ENCODE peak calls at places on chromosome 18, in five cellular contexts. E is ovary; U is right cardiac atrium; L is upper lobe of left lung; G is CD4-positive, CD25-positive, alpha-beta regulatory T cell. H is an unnamed sample.
A peak's percentile ranks its signal among the peaks of the same experiment; 100 is the strongest.

GRCh38 chr18:73118121-73118816 is 250.5 kb upstream of the NETO1 start:
- DNase-seq in U (no peak), L (no peak), G (no peak), E (no peak), H (no peak)

GRCh38 chr18:79607361-79607930 is 72.2 kb upstream of the CTDP1 start:
- DNase-seq in U (peak; percentile 42), L (peak; percentile 76), G (no peak), E (no peak), H (no peak)

GRCh38 chr18:48409591-48410094 is 460 bp upstream of the ZBTB7C start:
- DNase-seq in L (peak; percentile 91), E (peak; percentile 64), G (no peak), U (peak; percentile 65), H (peak; percentile 19)

GRCh38 chr18:8893628-8894231 is 188.4 kb downstream of the MTCL1 start:
- DNase-seq in L (no peak), G (no peak), E (no peak), U (no peak), H (no peak)

GRCh38 chr18:62277045-62277444 is 48.1 kb upstream of the TNFRSF11A start:
- DNase-seq in E (no peak), U (no peak), L (no peak), G (no peak), H (no peak)

GRCh38 chr18:48792611-48793368 is 158.0 kb downstream of the SMAD7 start:
- DNase-seq in E (no peak), L (no peak), G (no peak), U (no peak), H (no peak)

GRCh38 chr18:57008001-57008686 is 138.7 kb upstream of the BOD1L2 start:
- DNase-seq in G (no peak), L (no peak), U (peak; percentile 57), E (no peak), H (no peak)

GRCh38 chr18:6885992-6886823 is 156.7 kb downstream of the ARHGAP28 start:
- DNase-seq in E (peak; percentile 50), G (peak; percentile 9), L (no peak), U (no peak), H (peak; percentile 40)

GRCh38 chr18:25223211-25223610 is 128.8 kb downstream of the ZNF521 start:
- DNase-seq in U (no peak), E (no peak), L (no peak), G (no peak), H (no peak)

GRCh38 chr18:35407871-35408481 is 30.8 kb upstream of the ZNF396 start:
- DNase-seq in G (peak; percentile 71), U (no peak), L (no peak), E (no peak), H (peak; percentile 41)

GRCh38 chr18:24987271-24987932 is 364.6 kb downstream of the ZNF521 start:
- DNase-seq in G (no peak), L (no peak), U (peak; percentile 79), E (no peak), H (no peak)

GRCh38 chr18:77002496-77002895 is 130.1 kb downstream of the MBP start:
- DNase-seq in E (no peak), L (no peak), U (no peak), G (no peak), H (no peak)

GRCh38 chr18:9334351-9335254 is at the start of gene TWSG1:
- DNase-seq in E (peak; percentile 95), G (peak; percentile 96), U (peak; percentile 98), L (peak; percentile 98), H (peak; percentile 90)

GRCh38 chr18:76246579-76246978 is 248.5 kb downstream of the ZNF516 start:
- DNase-seq in G (no peak), U (no peak), E (no peak), L (no peak), H (no peak)

GRCh38 chr18:36697905-36698304 is 130.9 kb downstream of the TPGS2 start:
- DNase-seq in E (no peak), U (no peak), L (no peak), G (no peak), H (no peak)

GRCh38 chr18:66495844-66496243 is 108.0 kb downstream of the CDH19 start:
- DNase-seq in E (no peak), G (no peak), L (no peak), U (no peak), H (peak; percentile 69)

GRCh38 chr18:56043691-56044090 is 455.7 kb upstream of the TCF4 start:
- DNase-seq in L (no peak), G (no peak), U (no peak), E (no peak), H (no peak)

GRCh38 chr18:75297731-75298130 is 87.1 kb downstream of the TSHZ1 start:
- DNase-seq in G (no peak), E (no peak), L (no peak), U (no peak), H (no peak)

GRCh38 chr18:41162191-41162590 is 792.8 kb upstream of the PIK3C3 start:
- DNase-seq in E (no peak), G (no peak), L (no peak), U (no peak), H (no peak)

GRCh38 chr18:32177530-32177929 is 12.3 kb upstream of the MEP1B start:
- DNase-seq in G (no peak), U (no peak), E (no peak), L (no peak), H (no peak)

GRCh38 chr18:7514796-7515440 is 52.2 kb upstream of the PTPRM start:
- DNase-seq in L (no peak), E (no peak), G (no peak), U (peak; percentile 44), H (no peak)

GRCh38 chr18:74454279-74454741 is 2.8 kb downstream of the DIPK1C start:
- DNase-seq in U (no peak), L (peak; percentile 57), E (no peak), G (no peak), H (no peak)

GRCh38 chr18:79105455-79105854 is 36.3 kb downstream of the ATP9B start:
- DNase-seq in G (peak; percentile 23), U (no peak), E (no peak), L (no peak), H (no peak)

GRCh38 chr18:7754258-7754657 is 187.1 kb downstream of the PTPRM start:
- DNase-seq in G (no peak), E (no peak), L (no peak), U (no peak), H (no peak)

GRCh38 chr18:78981652-78981955 is 2.0 kb downstream of the SALL3 start:
- DNase-seq in G (no peak), E (no peak), U (no peak), L (no peak), H (no peak)

GRCh38 chr18:36493349-36494281 is 196.1 kb downstream of the FHOD3 start:
- DNase-seq in G (no peak), E (no peak), U (peak; percentile 65), L (no peak), H (no peak)

GRCh38 chr18:31513189-31513907 is 15.4 kb downstream of the DSG2 start:
- DNase-seq in U (no peak), G (no peak), E (no peak), L (no peak), H (no peak)

GRCh38 chr18:3466051-3466450 is 16.1 kb downstream of the TGIF1 start:
- DNase-seq in E (no peak), U (no peak), G (no peak), L (no peak), H (no peak)

GRCh38 chr18:70332694-70333093 is 43.8 kb downstream of the SOCS6 start:
- DNase-seq in L (no peak), U (no peak), G (no peak), E (no peak), H (no peak)
- H3K4me1 ChIP-seq in L (no peaks in the 10 kb centered on the region), U (no peaks in the 10 kb centered on the region), G (no peaks in the 10 kb centered on the region), E (no peaks in the 10 kb centered on the region), H (peaks cover 4% of the 10 kb centered on the region)

GRCh38 chr18:46421973-46422551 is 235.0 kb downstream of the LOXHD1 start:
- DNase-seq in G (no peak), U (no peak), E (no peak), L (no peak), H (no peak)
- H3K4me1 ChIP-seq in G (no peaks in the 10 kb centered on the region), U (peaks cover 6% of the 10 kb centered on the region), E (no peaks in the 10 kb centered on the region), L (no peaks in the 10 kb centered on the region), H (peaks cover 3% of the 10 kb centered on the region)

GRCh38 chr18:44759925-44760342 is 79.2 kb downstream of the SETBP1 start:
- DNase-seq in E (no peak), U (no peak), L (no peak), G (peak; percentile 49), H (no peak)
- H3K4me1 ChIP-seq in E (peaks cover 3% of the 10 kb centered on the region), U (peaks cover 2% of the 10 kb centered on the region), L (no peaks in the 10 kb centered on the region), G (peaks cover 18% of the 10 kb centered on the region), H (no peaks in the 10 kb centered on the region)

GRCh38 chr18:50636366-50637057 is 76.6 kb downstream of the MAPK4 start:
- DNase-seq in G (no peak), L (no peak), E (no peak), U (no peak), H (no peak)
- H3K4me1 ChIP-seq in G (no peaks in the 10 kb centered on the region), L (no peaks in the 10 kb centered on the region), E (peaks cover 2% of the 10 kb centered on the region), U (peaks cover 2% of the 10 kb centered on the region), H (no peaks in the 10 kb centered on the region)

DNA sequence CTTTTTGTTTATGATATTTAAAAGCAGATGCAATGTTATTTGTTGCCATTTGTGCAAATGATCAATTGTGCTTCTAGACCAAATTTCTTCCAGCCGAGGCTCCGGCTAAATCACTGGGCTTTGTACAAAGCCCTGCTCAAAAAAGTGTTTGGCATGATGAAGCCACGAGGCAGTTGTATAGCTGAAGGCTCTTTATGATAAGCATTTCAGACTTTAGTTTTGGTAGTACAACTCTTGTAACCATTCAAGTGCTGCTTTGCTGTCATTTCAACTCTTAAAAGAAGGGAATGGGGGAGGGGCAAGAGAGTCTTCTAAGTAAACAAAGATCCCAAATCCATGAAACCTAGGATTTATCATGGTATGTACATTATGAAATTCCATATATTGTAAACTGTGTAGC is 3.3 kb upstream of the ZNF532 start:
- DNase-seq in U (no peak), G (no peak), L (no peak), E (no peak), H (no peak)
- H3K4me1 ChIP-seq in U (peaks cover 17% of the 10 kb centered on the region), G (peaks cover 5% of the 10 kb centered on the region), L (peaks cover 43% of the 10 kb centered on the region), E (peaks cover 26% of the 10 kb centered on the region), H (no peaks in the 10 kb centered on the region)

DNA sequence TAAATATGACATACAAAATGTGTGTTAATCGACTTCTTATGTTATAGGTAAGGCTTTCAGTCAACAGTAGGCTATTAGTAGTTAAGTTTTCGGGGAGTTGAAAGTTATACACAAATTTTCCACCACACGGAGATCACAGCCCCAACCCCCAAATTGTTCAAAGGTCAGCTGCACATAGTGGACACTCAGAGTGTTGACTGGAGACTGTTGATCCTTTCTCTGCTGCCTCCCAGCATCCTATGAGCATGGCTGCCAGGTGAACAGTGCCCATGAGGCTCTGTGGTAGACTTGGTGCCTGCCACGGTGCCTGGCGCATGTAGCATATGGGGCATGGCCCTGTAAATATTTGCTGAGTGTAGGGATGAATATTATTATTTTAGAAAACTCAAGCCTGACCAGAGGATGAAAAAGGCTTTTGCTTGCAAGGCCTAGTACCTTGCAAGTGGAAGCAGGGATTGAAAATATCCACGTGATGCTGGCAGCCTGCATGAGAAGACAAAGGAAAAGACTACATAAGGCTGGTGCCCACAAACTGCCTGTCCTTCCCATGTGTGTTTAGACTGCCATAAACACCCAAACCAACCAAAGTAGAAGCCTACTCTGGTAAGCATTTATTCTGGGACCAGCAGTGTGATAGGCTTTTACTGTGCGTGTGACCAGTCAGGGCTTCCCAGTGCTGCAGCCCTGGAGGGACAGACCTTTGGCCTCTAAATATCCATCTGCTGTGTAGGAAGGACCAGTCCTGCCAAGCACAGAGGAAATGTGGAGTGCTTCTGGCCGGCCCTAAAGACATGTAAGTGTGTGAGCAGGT is 226.1 kb downstream of the LDLRAD4 start:
- DNase-seq in L (no peak), U (no peak), G (no peak), E (no peak), H (no peak)
- H3K4me1 ChIP-seq in L (peaks cover 5% of the 10 kb centered on the region), U (no peaks in the 10 kb centered on the region), G (peaks cover 21% of the 10 kb centered on the region), E (peaks cover 1% of the 10 kb centered on the region), H (no peaks in the 10 kb centered on the region)

GRCh38 chr18:10927980-10928605 is 221.3 kb downstream of the PIEZO2 start:
- DNase-seq in G (no peak), L (no peak), E (no peak), U (no peak), H (no peak)
- H3K4me1 ChIP-seq in G (no peaks in the 10 kb centered on the region), L (no peaks in the 10 kb centered on the region), E (peaks cover 5% of the 10 kb centered on the region), U (no peaks in the 10 kb centered on the region), H (no peaks in the 10 kb centered on the region)